ENCODE peak calls at places on chromosomes 6 and 20, in six cellular contexts. N, J, E, U, B and P are unnamed samples.

GRCh38 chr6:131955192-131955591 is 4.0 kb upstream of the CCN2 start:
- DNase-seq in N (no peak), J (no peak), E (no peak), U (no peak), B (no peak), P (no peak)

GRCh38 chr6:125807293-125807692 is 16.5 kb downstream of the NCOA7 start:
- DNase-seq in N (no peak), J (no peak), E (no peak), U (no peak), B (no peak), P (no peak)

GRCh38 chr20:16081421-16081820 is 491.8 kb downstream of the KIF16B start:
- DNase-seq in N (no peak), J (no peak), E (no peak), U (no peak), B (no peak), P (no peak)

GRCh38 chr20:61494763-61495595 is 242.9 kb downstream of the CDH4 start:
- DNase-seq in N (no peak), J (no peak), E (no peak), U (no peak), B (no peak), P (no peak)

GRCh38 chr20:8223096-8223870 is 91.2 kb downstream of the PLCB1 start:
- DNase-seq in N (peak; percentile 93), J (no peak), E (no peak), U (no peak), B (no peak), P (no peak)

GRCh38 chr6:125477141-125477540 is 175.4 kb upstream of the HDDC2 start:
- DNase-seq in N (no peak), J (no peak), E (no peak), U (no peak), B (no peak), P (no peak)

GRCh38 chr6:101249470-101249869 is 144.0 kb upstream of the GRIK2 start:
- DNase-seq in N (no peak), J (no peak), E (no peak), U (no peak), B (no peak), P (no peak)

GRCh38 chr20:8057871-8058270 is 38.3 kb upstream of the TMX4 start:
- DNase-seq in N (no peak), J (no peak), E (no peak), U (no peak), B (no peak), P (no peak)

GRCh38 chr20:22700387-22700786 is 116.0 kb upstream of the FOXA2 start:
- DNase-seq in N (no peak), J (peak; percentile 80), E (no peak), U (no peak), B (no peak), P (no peak)

GRCh38 chr20:62791301-62792181 is 4.7 kb upstream of the MRGBP start:
- DNase-seq in N (peak; percentile 92), J (peak; percentile 84), E (peak; percentile 95), U (peak; percentile 95), B (peak; percentile 71), P (peak; percentile 91)

GRCh38 chr20:62792182-62792939 is 3.9 kb upstream of the MRGBP start:
- DNase-seq in N (no peak), J (no peak), E (no peak), U (no peak), B (no peak), P (no peak)

GRCh38 chr20:62794007-62794724 is 2.1 kb upstream of the MRGBP start:
- DNase-seq in N (peak; percentile 95), J (peak; percentile 98), E (peak; percentile 98), U (peak; percentile 98), B (peak; percentile 93), P (peak; percentile 89)

GRCh38 chr20:62793757-62794006 is 2.6 kb upstream of the MRGBP start:
- DNase-seq in N (no peak), J (no peak), E (no peak), U (no peak), B (no peak), P (no peak)

DNA sequence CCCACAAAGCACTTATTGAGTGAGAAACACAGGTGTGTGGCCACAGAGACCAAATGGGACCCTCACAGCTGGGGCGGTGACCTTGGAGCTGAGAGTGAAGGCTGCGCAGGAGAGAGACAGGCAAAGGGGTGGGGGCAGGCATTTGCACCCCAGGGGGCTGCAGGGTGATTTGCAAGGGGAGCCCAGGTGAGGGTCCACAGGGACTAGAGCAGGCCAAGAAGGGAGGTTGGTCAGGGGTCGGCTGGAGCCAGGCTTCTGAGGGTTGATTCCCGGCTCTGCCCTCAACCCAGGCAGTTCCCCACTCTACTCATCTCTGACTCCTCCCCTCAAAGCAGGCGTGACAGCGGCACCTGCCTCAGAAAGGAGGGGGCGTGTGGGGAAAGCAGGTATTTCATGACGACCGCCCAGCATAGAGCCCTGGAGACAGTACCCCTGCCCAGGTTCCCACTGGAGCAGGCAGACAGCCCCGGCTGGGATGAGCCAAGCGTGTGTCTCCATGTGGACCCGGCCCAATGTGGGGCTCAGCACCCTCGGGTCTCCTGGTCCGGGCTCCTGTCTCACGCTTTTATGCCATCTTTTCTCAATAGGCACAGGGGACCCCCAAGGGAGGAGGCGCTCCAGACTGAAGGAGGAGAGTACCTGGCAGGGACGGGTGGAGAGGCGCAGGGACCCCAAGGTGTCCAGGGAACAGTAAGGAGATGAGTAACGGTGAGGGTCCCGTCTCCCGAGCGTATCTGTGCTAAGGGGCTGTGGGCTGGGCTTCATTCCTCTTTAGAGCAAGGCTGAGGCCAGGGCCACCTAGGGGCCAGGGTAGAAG is 3.1 kb upstream of the MRGBP start:
- DNase-seq in N (no peak), J (no peak), E (no peak), U (no peak), B (no peak), P (no peak)
- H3K4me3 ChIP-seq in N (no peak overlapping the region), J (peak overlapping the region; percentile 90), E (no peak overlapping the region), U (peak overlapping the region; percentile 30), B (peak overlapping the region; percentile 76), P (no peak overlapping the region)

GRCh38 chr20:49951160-49951559 is 15.0 kb downstream of the RNF114 start:
- DNase-seq in N (peak; percentile 78), J (no peak), E (no peak), U (no peak), B (no peak), P (no peak)

GRCh38 chr20:49957487-49957938 is 21.3 kb downstream of the RNF114 start:
- DNase-seq in N (no peak), J (no peak), E (no peak), U (peak; percentile 56), B (no peak), P (no peak)

GRCh38 chr20:49956689-49957443 is 20.7 kb downstream of the RNF114 start:
- DNase-seq in N (no peak), J (no peak), E (no peak), U (peak; percentile 65), B (no peak), P (no peak)

GRCh38 chr20:49955167-49955566 is 19.0 kb downstream of the RNF114 start:
- DNase-seq in N (no peak), J (no peak), E (no peak), U (no peak), B (no peak), P (no peak)
- H3K4me1 ChIP-seq in N (peaks cover 14% of the 10 kb centered on the region), J (no peaks in the 10 kb centered on the region), E (no peaks in the 10 kb centered on the region), U (no peaks in the 10 kb centered on the region), B (no peaks in the 10 kb centered on the region), P (no peaks in the 10 kb centered on the region)

GRCh38 chr20:31587545-31588389 is 17.3 kb upstream of the ID1 start:
- DNase-seq in N (peak; percentile 57), J (peak; percentile 79), E (peak; percentile 47), U (no peak), B (no peak), P (no peak)
- H3K4me3 ChIP-seq in N (peak overlapping the region; percentile 42), J (peak overlapping the region; percentile 62), E (peak overlapping the region; percentile 49), U (peak overlapping the region; percentile 42), B (peak overlapping the region; percentile 9), P (no peak overlapping the region)

GRCh38 chr6:158249437-158249836 is 62.8 kb upstream of the TULP4 start:
- DNase-seq in N (no peak), J (no peak), E (no peak), U (no peak), B (no peak), P (no peak)
- H3K4me1 ChIP-seq in N (no peaks in the 10 kb centered on the region), J (no peaks in the 10 kb centered on the region), E (peaks cover 3% of the 10 kb centered on the region), U (no peaks in the 10 kb centered on the region), B (no peaks in the 10 kb centered on the region), P (no peaks in the 10 kb centered on the region)

GRCh38 chr20:36544134-36545018 is 3.1 kb downstream of the MYL9 start:
- DNase-seq in N (peak; percentile 63), J (peak; percentile 88), E (no peak), U (peak; percentile 86), B (no peak), P (no peak)
- H3K4me3 ChIP-seq in N (no peak overlapping the region), J (peak overlapping the region; percentile 85), E (no peak overlapping the region), U (peak overlapping the region; percentile 96), B (no peak overlapping the region), P (no peak overlapping the region)

GRCh38 chr20:50191566-50192363 is 1.1 kb downstream of the CEBPB start:
- DNase-seq in N (no peak), J (no peak), E (peak; percentile 84), U (peak; percentile 76), B (peak; percentile 76), P (peak; percentile 69)
- H3K4me1 ChIP-seq in N (peaks cover 9% of the 10 kb centered on the region), J (peaks cover 29% of the 10 kb centered on the region), E (peaks cover 12% of the 10 kb centered on the region), U (peaks cover 34% of the 10 kb centered on the region), B (peaks cover 11% of the 10 kb centered on the region), P (peaks cover 11% of the 10 kb centered on the region)

GRCh38 chr20:17226410-17227198 is at the start of gene PCSK2:
- DNase-seq in N (peak; percentile 20), J (no peak), E (peak; percentile 97), U (peak; percentile 63), B (no peak), P (peak; percentile 68)

GRCh38 chr20:17227669-17228623 is 1.1 kb downstream of the PCSK2 start:
- DNase-seq in N (no peak), J (no peak), E (peak; percentile 89), U (peak; percentile 62), B (no peak), P (no peak)

GRCh38 chr20:17229256-17229655 is 2.4 kb downstream of the PCSK2 start:
- DNase-seq in N (no peak), J (no peak), E (peak; percentile 26), U (no peak), B (no peak), P (no peak)

GRCh38 chr20:17227199-17227535 is 327 bp downstream of the PCSK2 start:
- DNase-seq in N (no peak), J (no peak), E (no peak), U (no peak), B (no peak), P (no peak)

GRCh38 chr20:17228624-17229061 is 1.8 kb downstream of the PCSK2 start:
- DNase-seq in N (no peak), J (no peak), E (peak; percentile 53), U (no peak), B (no peak), P (no peak)
- H3K4me3 ChIP-seq in N (no peak overlapping the region), J (no peak overlapping the region), E (peak overlapping the region; percentile 38), U (peak overlapping the region; percentile 7), B (no peak overlapping the region), P (no peak overlapping the region)

DNA sequence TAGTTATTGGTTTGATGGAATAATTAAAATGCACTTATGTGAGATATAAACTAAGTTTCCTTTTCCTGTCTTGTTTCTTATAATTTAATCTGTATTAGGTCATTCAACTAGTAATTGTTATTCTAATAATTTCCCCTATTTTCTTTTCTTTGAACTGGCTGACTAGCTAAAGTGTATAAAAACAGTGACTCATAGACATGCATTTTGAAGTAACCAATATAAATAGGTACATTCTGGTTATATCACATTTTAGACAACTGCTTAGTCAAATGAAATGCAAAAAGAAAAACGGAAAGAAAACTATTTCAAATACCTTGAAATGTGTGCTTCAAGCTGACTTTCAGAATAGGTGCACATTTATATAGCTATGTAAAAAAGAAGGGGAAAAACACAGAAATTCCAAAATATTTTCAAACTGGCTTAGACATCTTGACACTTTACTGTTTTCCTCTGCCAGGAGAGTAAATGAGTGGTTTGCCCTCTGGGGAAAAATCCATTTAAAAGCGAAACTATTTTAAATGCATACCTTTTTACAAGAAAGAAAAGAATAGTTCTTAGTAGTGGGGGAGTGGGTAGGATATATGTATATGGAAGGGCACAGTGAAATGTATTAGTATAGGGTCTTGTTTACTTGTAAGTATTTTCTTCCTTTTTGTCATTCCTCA is 28.3 kb downstream of the KCNQ5 start:
- DNase-seq in N (no peak), J (no peak), E (no peak), U (no peak), B (no peak), P (no peak)
- H3K4me1 ChIP-seq in N (peaks cover 3% of the 10 kb centered on the region), J (peaks cover 11% of the 10 kb centered on the region), E (peaks cover 12% of the 10 kb centered on the region), U (peaks cover 4% of the 10 kb centered on the region), B (no peaks in the 10 kb centered on the region), P (no peaks in the 10 kb centered on the region)